ENCODE peak calls at places on chromosomes 11 and 22, in eight cellular contexts. I, U, Y, Q, O, W, X and P are unnamed samples.

GRCh38 chr11:81644239-81644840 is 1089.3 kb downstream of the FAM181B start:
- DNase-seq in Y (peak; percentile 27), X (no peak), W (no peak), O (no peak), U (no peak), I (no peak), Q (peak; percentile 23), P (no peak)

GRCh38 chr11:44445500-44446340 is 119.7 kb upstream of the CD82 start:
- DNase-seq in X (no peak), U (no peak), Q (no peak), Y (no peak), I (no peak), O (no peak), W (peak; percentile 63), P (no peak)

GRCh38 chr22:49289822-49290221 is 537.9 kb downstream of the BRD1 start:
- DNase-seq in O (no peak), U (no peak), Y (no peak), Q (no peak), X (no peak), I (no peak), W (no peak), P (no peak)

GRCh38 chr11:64451856-64452255 is 92.9 kb downstream of the RPS6KA4 start:
- DNase-seq in O (no peak), Y (no peak), X (no peak), Q (no peak), U (no peak), W (no peak), I (no peak), P (no peak)

GRCh38 chr22:42371112-42371900 is 60.9 kb downstream of the NFAM1 start:
- DNase-seq in Y (no peak), I (no peak), W (no peak), U (no peak), X (no peak), Q (no peak), O (no peak), P (no peak)

GRCh38 chr11:9332655-9333054 is 18.3 kb upstream of the TMEM41B start:
- DNase-seq in Q (no peak), X (no peak), U (no peak), W (no peak), O (no peak), Y (no peak), I (no peak), P (no peak)

GRCh38 chr11:17932472-17932871 is 80.4 kb downstream of the SERGEF start:
- DNase-seq in X (no peak), W (no peak), Q (no peak), I (no peak), U (no peak), O (no peak), Y (no peak), P (no peak)

GRCh38 chr11:129960216-129961214 is 42.1 kb downstream of the PRDM10 start:
- DNase-seq in Q (peak; percentile 96), U (no peak), O (no peak), I (no peak), W (no peak), X (no peak), Y (no peak), P (no peak)

GRCh38 chr11:128026596-128026995 is 560.8 kb downstream of the ETS1 start:
- DNase-seq in I (no peak), W (no peak), X (no peak), Y (no peak), Q (peak; percentile 98), U (no peak), O (no peak), P (no peak)

GRCh38 chr11:28581286-28582242 is 473.4 kb downstream of the METTL15 start:
- DNase-seq in Y (no peak), W (no peak), I (no peak), O (no peak), Q (peak; percentile 78), X (no peak), U (no peak), P (no peak)

GRCh38 chr22:30301995-30302809 is 12.9 kb upstream of the CASTOR1 start:
- DNase-seq in W (no peak), Q (peak; percentile 59), U (no peak), I (no peak), O (no peak), X (no peak), Y (no peak), P (no peak)
- H3K4me1 ChIP-seq in W (peaks cover 57% of the 10 kb centered on the region), Q (peaks cover 13% of the 10 kb centered on the region), U (peaks cover 10% of the 10 kb centered on the region), I (peaks cover 96% of the 10 kb centered on the region), O (peaks cover 92% of the 10 kb centered on the region), X (peaks cover 66% of the 10 kb centered on the region), Y (peaks cover 4% of the 10 kb centered on the region), P (peaks cover 78% of the 10 kb centered on the region)

GRCh38 chr11:2947744-2948143 is 18.5 kb upstream of the PHLDA2 start:
- DNase-seq in I (no peak), W (no peak), Y (no peak), X (no peak), Q (no peak), U (no peak), O (no peak), P (no peak)

GRCh38 chr11:2949920-2950319 is 20.7 kb upstream of the PHLDA2 start:
- DNase-seq in I (no peak), O (no peak), W (no peak), X (no peak), Q (no peak), Y (no peak), U (no peak), P (no peak)

GRCh38 chr11:2950825-2951224 is 21.6 kb upstream of the PHLDA2 start:
- DNase-seq in Y (no peak), U (no peak), O (no peak), X (no peak), W (no peak), Q (peak; percentile 28), I (no peak), P (no peak)

GRCh38 chr11:2954263-2954662 is 25.0 kb upstream of the PHLDA2 start:
- DNase-seq in I (no peak), Q (peak; percentile 18), U (no peak), W (no peak), X (no peak), O (no peak), Y (no peak), P (no peak)

GRCh38 chr11:2951235-2952110 is 22.3 kb upstream of the PHLDA2 start:
- DNase-seq in X (no peak), Q (peak; percentile 69), Y (no peak), I (no peak), U (no peak), W (no peak), O (no peak), P (no peak)
- H3K27ac ChIP-seq in X (no peak overlapping the region), Q (peak overlapping the region; percentile 81), Y (no peak overlapping the region), I (no peak overlapping the region), U (peak overlapping the region; percentile 51), W (no peak overlapping the region), O (no peak overlapping the region), P (no peak overlapping the region)

DNA sequence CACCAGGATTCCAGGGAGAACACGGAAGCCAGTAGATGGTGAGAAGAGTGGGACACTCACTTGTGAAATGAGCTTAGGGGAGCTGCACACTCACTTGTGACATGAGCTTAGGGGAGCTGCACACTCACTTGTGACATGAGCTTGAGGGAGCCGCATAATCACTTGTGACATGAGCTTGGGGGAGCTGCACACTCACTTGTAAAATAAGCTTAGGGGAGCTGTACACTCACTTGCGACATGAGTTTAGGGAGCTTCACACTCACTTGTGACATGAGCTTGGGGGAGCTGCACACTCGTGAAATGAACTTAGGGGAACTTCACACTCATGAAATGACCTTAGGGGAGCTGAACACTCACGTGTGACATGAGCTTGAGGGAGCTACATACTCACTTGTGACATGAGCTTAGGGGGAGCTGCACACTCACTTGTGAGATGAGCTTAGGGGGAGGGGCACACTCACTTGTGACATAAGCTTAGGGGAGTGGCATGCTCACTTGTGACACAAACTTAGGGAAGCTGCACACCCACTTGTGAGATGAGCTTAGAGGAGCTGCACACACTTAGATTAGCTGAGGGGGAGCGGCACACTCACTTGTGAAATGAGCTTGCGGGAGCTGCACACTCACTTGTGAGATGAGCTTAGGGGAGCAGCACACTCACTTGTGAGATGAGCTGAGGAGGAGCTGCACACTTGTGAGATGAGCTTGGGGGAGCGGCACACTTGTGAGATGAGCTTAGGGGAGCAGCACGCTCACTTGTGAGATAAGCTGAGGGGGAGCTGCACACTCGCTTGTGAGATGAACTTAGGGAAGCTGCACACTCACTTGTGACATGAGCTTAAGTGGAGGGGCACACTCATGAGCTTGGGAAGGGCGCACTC is 59.0 kb downstream of the NCAPD3 start:
- DNase-seq in W (no peak), O (no peak), I (no peak), X (no peak), Y (peak; percentile 67), Q (no peak), U (no peak), P (no peak)
- H3K9me3 ChIP-seq in W (no peaks in the 10 kb centered on the region), O (no peaks in the 10 kb centered on the region), I (no peaks in the 10 kb centered on the region), X (no peaks in the 10 kb centered on the region), Y (peaks cover 48% of the 10 kb centered on the region), Q (no peaks in the 10 kb centered on the region), U (no peaks in the 10 kb centered on the region), P (no peaks in the 10 kb centered on the region)

DNA sequence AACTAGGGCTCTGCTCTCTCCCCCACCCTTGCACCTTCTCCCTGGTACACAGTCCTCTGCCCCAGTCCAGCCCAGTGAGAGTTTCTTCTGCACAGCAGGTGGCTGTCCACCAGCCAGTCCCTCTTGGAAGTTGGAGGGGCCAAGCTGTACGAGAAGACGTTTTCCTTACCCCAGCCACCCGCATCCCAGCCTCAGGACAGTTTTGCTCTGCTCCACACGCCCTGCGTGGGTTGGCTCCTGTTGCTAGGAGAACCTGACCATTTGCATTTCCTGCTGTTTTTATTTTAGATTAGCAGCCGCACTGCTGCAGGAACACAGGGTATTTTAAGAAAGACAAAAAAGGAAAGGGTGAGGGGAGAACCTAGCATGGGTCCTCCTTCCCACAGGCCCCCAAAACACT is 17.6 kb upstream of the NRGN start:
- DNase-seq in Q (no peak), O (no peak), W (no peak), I (no peak), X (no peak), U (no peak), Y (no peak), P (no peak)
- H3K4me1 ChIP-seq in Q (peaks cover 6% of the 10 kb centered on the region), O (peaks cover 26% of the 10 kb centered on the region), W (peaks cover 18% of the 10 kb centered on the region), I (peaks cover 13% of the 10 kb centered on the region), X (peaks cover 27% of the 10 kb centered on the region), U (peaks cover 19% of the 10 kb centered on the region), Y (peaks cover 49% of the 10 kb centered on the region), P (peaks cover 11% of the 10 kb centered on the region)

GRCh38 chr11:68047437-68048290 is 8.8 kb downstream of the TCIRG1 start:
- DNase-seq in Y (no peak), O (no peak), I (no peak), Q (no peak), U (no peak), X (no peak), W (no peak), P (no peak)
- H3K27ac ChIP-seq in Y (no peak overlapping the region), O (no peak overlapping the region), I (no peak overlapping the region), Q (no peak overlapping the region), U (no peak overlapping the region), X (no peak overlapping the region), W (no peak overlapping the region), P (no peak overlapping the region)

DNA sequence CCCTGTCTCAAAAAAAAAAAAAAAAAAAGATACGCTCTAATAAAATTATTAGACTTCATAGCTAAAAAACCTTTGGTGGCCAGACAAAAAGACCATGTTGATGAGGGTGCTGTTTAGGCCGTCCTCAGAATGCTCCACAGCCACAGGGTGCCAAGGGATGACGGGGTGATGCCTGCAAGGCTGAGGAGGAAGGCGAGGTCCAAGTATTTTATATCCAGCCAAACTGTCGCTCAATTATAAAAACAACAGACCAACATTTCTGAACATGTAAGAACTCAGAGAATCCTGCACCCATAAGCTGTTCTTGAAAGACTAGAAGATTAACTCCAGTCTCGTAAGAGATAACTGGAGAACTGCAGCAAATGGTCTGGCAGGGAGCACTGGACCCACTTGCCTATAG is 29.2 kb downstream of the TBX1 start:
- DNase-seq in Q (no peak), Y (no peak), U (no peak), O (no peak), X (no peak), I (no peak), W (no peak), P (no peak)
- H3K9me3 ChIP-seq in Q (peaks cover 8% of the 10 kb centered on the region), Y (peaks cover 26% of the 10 kb centered on the region), U (no peaks in the 10 kb centered on the region), O (peaks cover 32% of the 10 kb centered on the region), X (no peaks in the 10 kb centered on the region), I (no peaks in the 10 kb centered on the region), W (peaks cover 6% of the 10 kb centered on the region), P (no peaks in the 10 kb centered on the region)